ENCODE peak calls at places on chromosomes 13 and 19, in six cellular contexts. X is HS-5; Y is ELR; Z is AG09319; I is GM03348; O is effector memory CD4-positive, alpha-beta T cell. M is an unnamed sample.

GRCh38 chr13:59691501-59692066 is 472.1 kb downstream of the DIAPH3 start:
- DNase-seq in I (no peak), O (no peak), Z (peak), X (no peak), Y (peak), M (peak)

GRCh38 chr13:31982540-31982939 is 49.0 kb upstream of the FRY start:
- DNase-seq in O (no peak), Z (peak), X (peak), Y (peak), I (peak), M (peak)

GRCh38 chr13:59730026-59730425 is 433.7 kb downstream of the DIAPH3 start:
- DNase-seq in X (no peak), O (no peak), Z (no peak), Y (no peak), I (no peak), M (no peak)

GRCh38 chr19:34041922-34042521 is 130.3 kb upstream of the LSM14A start:
- DNase-seq in Y (peak), Z (no peak), O (peak), X (no peak), I (peak), M (no peak)

GRCh38 chr13:95955255-95955654 is 97.9 kb downstream of the UGGT2 start:
- DNase-seq in Z (no peak), X (no peak), O (no peak), Y (no peak), I (no peak), M (no peak)

GRCh38 chr13:38669234-38669964 is 17.5 kb upstream of the FREM2 start:
- DNase-seq in X (no peak), I (no peak), O (no peak), Y (no peak), Z (no peak), M (no peak)

GRCh38 chr13:77810430-77810829 is 108.2 kb downstream of the EDNRB start:
- DNase-seq in I (peak), Y (peak), O (no peak), Z (no peak), X (no peak), M (no peak)

GRCh38 chr13:24068472-24068871 is 92.0 kb upstream of the SPATA13 start:
- DNase-seq in Z (no peak), X (no peak), O (no peak), Y (no peak), I (no peak), M (no peak)

GRCh38 chr13:80303225-80303811 is 37.6 kb downstream of the SPRY2 start:
- DNase-seq in Y (no peak), O (no peak), Z (no peak), X (no peak), I (no peak), M (no peak)

GRCh38 chr19:39390460-39390758 is 497 bp downstream of the PAF1 start:
- DNase-seq in Z (no peak), Y (peak), X (no peak), O (peak), I (no peak), M (no peak)

GRCh38 chr13:95087746-95088305 is 213.4 kb downstream of the ABCC4 start:
- DNase-seq in O (no peak), Y (peak), X (no peak), Z (no peak), I (peak), M (no peak)

GRCh38 chr19:4171676-4172075 is 10.7 kb downstream of the SIRT6 start:
- DNase-seq in I (no peak), O (no peak), X (no peak), Z (no peak), Y (no peak), M (no peak)

GRCh38 chr19:44741258-44741731 is 7.2 kb upstream of the BCL3 start:
- DNase-seq in I (no peak), Y (no peak), O (no peak), X (no peak), Z (no peak), M (no peak)

GRCh38 chr19:1445185-1445931 is 4.6 kb upstream of the APC2 start:
- DNase-seq in Z (no peak), X (no peak), Y (peak), O (peak), I (peak), M (peak)

GRCh38 chr13:52882803-52883202 is 34.4 kb upstream of the PCDH8 start:
- DNase-seq in Z (no peak), O (no peak), X (no peak), Y (no peak), I (no peak), M (no peak)

GRCh38 chr13:87355451-87355850 is 315.7 kb upstream of the SLITRK5 start:
- DNase-seq in Y (no peak), O (no peak), I (no peak), X (no peak), Z (no peak), M (no peak)

GRCh38 chr13:28631792-28632191 is 27.1 kb upstream of the POMP start:
- DNase-seq in Z (no peak), I (no peak), O (no peak), Y (peak), X (no peak), M (no peak)

GRCh38 chr19:42255766-42256750 is 1.1 kb upstream of the ERF start:
- DNase-seq in O (no peak), I (peak), X (no peak), Z (no peak), Y (peak), M (no peak)

GRCh38 chr19:43412441-43412840 is 2.2 kb upstream of the TEX101 start:
- DNase-seq in X (no peak), Y (no peak), O (no peak), I (no peak), Z (no peak), M (no peak)

GRCh38 chr13:89969996-89970709 is 1377.3 kb upstream of the MIR17HG start:
- DNase-seq in Z (no peak), O (no peak), Y (peak), X (no peak), I (no peak), M (no peak)

GRCh38 chr19:40136818-40137217 is 46.1 kb upstream of the ZNF780A start:
- DNase-seq in I (no peak), Y (no peak), O (no peak), X (no peak), Z (no peak), M (no peak)

GRCh38 chr19:47707135-47707925 is 5.9 kb upstream of the EHD2 start:
- DNase-seq in X (no peak), Y (peak), Z (no peak), O (peak), I (peak), M (peak)

GRCh38 chr19:14475251-14476073 is at the start of gene PTGER1:
- DNase-seq in O (no peak), Z (no peak), Y (peak), I (peak), X (peak), M (no peak)

GRCh38 chr13:107811233-107811632 is 404.1 kb downstream of the LIG4 start:
- DNase-seq in Y (no peak), I (no peak), X (no peak), Z (no peak), O (no peak), M (no peak)

GRCh38 chr13:94249512-94249911 is 230.0 kb downstream of the DCT start:
- DNase-seq in Y (peak), X (no peak), O (no peak), I (peak), Z (no peak), M (peak)

M was measured in NCI-H345.